ENCODE peak calls at places on chromosomes 11 and 22, in seven cellular contexts. S is endothelial cell of umbilical vein; N is upper lobe of right lung; B is NCI-H2029 treated with DMSO at 0.1 percent for 48 hours; C is PC-3; E is RPMI7951; J is stimulated activated effector memory CD8-positive, alpha-beta T cell treated with anti-CD3 and anti-CD28 coated beads, Interleukin-12 subunit alpha, Interleukin-12 subunit beta, amount 100 ng/mL, for 72 hours. F is an unnamed sample.

GRCh38 chr11:9495780-9496514 is 35.1 kb downstream of the ZNF143 start:
- DNase-seq in N (no peak), E (no peak), S (no peak), C (no peak), J (no peak), B (no peak), F (no peak)

GRCh38 chr11:128908391-128909246 is 17.5 kb downstream of the KCNJ5 start:
- DNase-seq in B (no peak), E (peak; percentile 95), C (peak; percentile 71), S (peak; percentile 92), N (no peak), J (no peak), F (no peak)

GRCh38 chr11:68763926-68764657 is 12.8 kb upstream of the TESMIN start:
- DNase-seq in N (no peak), B (no peak), C (no peak), J (no peak), E (no peak), S (no peak), F (no peak)

GRCh38 chr11:121711236-121711635 is 258.5 kb upstream of the SORL1-AS1 start:
- DNase-seq in N (no peak), E (no peak), C (peak; percentile 30), J (no peak), S (no peak), B (no peak), F (no peak)

GRCh38 chr11:16945671-16946469 is 68.3 kb downstream of the PLEKHA7 start:
- DNase-seq in E (peak; percentile 29), C (peak; percentile 78), J (peak; percentile 63), N (peak; percentile 77), S (peak; percentile 34), B (peak; percentile 69), F (peak; percentile 79)

GRCh38 chr22:45309422-45310227 is at the start of gene FAM118A:
- DNase-seq in J (peak; percentile 100), B (peak; percentile 76), E (peak; percentile 82), N (peak; percentile 97), C (peak; percentile 91), S (peak; percentile 91), F (peak; percentile 90)

GRCh38 chr11:128394436-128395089 is 192.8 kb downstream of the ETS1 start:
- DNase-seq in N (no peak), B (no peak), S (peak; percentile 79), C (no peak), J (no peak), E (peak; percentile 17), F (no peak)

GRCh38 chr11:73348838-73349237 is 27.4 kb upstream of the RELT start:
- DNase-seq in N (no peak), B (no peak), J (no peak), C (no peak), E (no peak), S (no peak), F (no peak)

GRCh38 chr11:97990162-97990920 is 1030.4 kb upstream of the CNTN5 start:
- DNase-seq in N (no peak), S (peak; percentile 9), C (peak; percentile 11), J (no peak), B (no peak), E (no peak), F (no peak)

F was measured in thyroid gland.